ENCODE peak calls at places on chromosomes 5 and 9, in seven cellular contexts. A, K, F, Q, J, Z and N are unnamed samples.

GRCh38 chr5:171192111-171192510 is 116.9 kb upstream of the TLX3 start:
- DNase-seq in Q (no peak), J (no peak), K (no peak), F (no peak), Z (no peak), A (no peak), N (no peak)

GRCh38 chr5:178081571-178082244 is 31.6 kb upstream of the N4BP3 start:
- DNase-seq in F (peak), J (no peak), Z (no peak), Q (no peak), K (no peak), A (no peak), N (no peak)

GRCh38 chr5:106454651-106455415 is 1215.9 kb downstream of the EFNA5 start:
- DNase-seq in F (peak), Z (no peak), Q (no peak), A (no peak), K (no peak), J (no peak), N (no peak)

GRCh38 chr5:150778103-150778516 is 447 bp upstream of the SMIM3 start:
- DNase-seq in K (no peak), J (no peak), A (no peak), Q (no peak), F (no peak), Z (no peak), N (no peak)

GRCh38 chr9:134162926-134163373 is 1.4 kb downstream of the RNU6ATAC start:
- DNase-seq in A (no peak), Q (no peak), J (no peak), Z (no peak), K (no peak), F (no peak), N (no peak)

GRCh38 chr5:72281764-72282499 is 38.1 kb downstream of the MRPS27 start:
- DNase-seq in K (no peak), F (no peak), A (no peak), Z (no peak), Q (peak), J (no peak), N (no peak)

GRCh38 chr5:134510970-134511795 is 14.3 kb upstream of the JADE2 start:
- DNase-seq in A (peak), K (no peak), Z (no peak), F (peak), Q (no peak), J (no peak), N (no peak)

GRCh38 chr9:7146582-7146981 is 388.8 kb downstream of the KDM4C start:
- DNase-seq in Q (no peak), A (no peak), K (no peak), Z (no peak), F (no peak), J (no peak), N (no peak)

GRCh38 chr9:85425153-85425611 is 316.6 kb downstream of the AGTPBP1 start:
- DNase-seq in J (peak), Z (peak), A (peak), F (peak), K (peak), Q (peak), N (peak)

GRCh38 chr9:27880640-27881039 is 307.4 kb upstream of the C9orf72 start:
- DNase-seq in Q (no peak), J (no peak), K (no peak), F (no peak), A (no peak), Z (no peak), N (no peak)

GRCh38 chr5:88964831-88965230 is 81.8 kb upstream of the MEF2C start:
- DNase-seq in F (no peak), Z (no peak), J (no peak), Q (no peak), A (no peak), K (no peak), N (no peak)

GRCh38 chr5:55402199-55402598 is 94.4 kb downstream of the MTREX start:
- DNase-seq in Q (no peak), Z (no peak), K (no peak), F (peak), J (no peak), A (no peak), N (no peak)

GRCh38 chr9:5113523-5113922 is 71.9 kb downstream of the INSL6 start:
- DNase-seq in K (no peak), Q (no peak), Z (no peak), J (no peak), A (no peak), F (peak), N (no peak)

GRCh38 chr9:114733814-114734213 is 51.8 kb upstream of the TEX48 start:
- DNase-seq in A (no peak), F (no peak), J (no peak), K (no peak), Q (no peak), Z (no peak), N (no peak)

GRCh38 chr5:171152382-171152781 is 156.7 kb upstream of the TLX3 start:
- DNase-seq in F (peak), A (no peak), Z (no peak), K (no peak), J (no peak), Q (no peak), N (no peak)

GRCh38 chr5:87081511-87082372 is 185.9 kb upstream of the RASA1 start:
- DNase-seq in J (no peak), F (no peak), K (peak), A (peak), Q (no peak), Z (no peak), N (no peak)

GRCh38 chr9:35816708-35817107 is 1.9 kb upstream of the HINT2 start:
- DNase-seq in J (no peak), A (no peak), F (peak), Z (no peak), Q (no peak), K (no peak), N (no peak)

GRCh38 chr5:2708751-2709150 is 42.7 kb downstream of the IRX2 start:
- DNase-seq in F (no peak), J (no peak), K (no peak), Q (no peak), A (no peak), Z (no peak), N (peak)